ENCODE peak calls at places on chromosomes 12 and 14, in four cellular contexts. One of them, this sample, is unnamed.

GRCh38 chr12:23084236-23084995 is 459.4 kb downstream of the ETNK1 start:
- DNase-seq in pancreas: peak
- DNase-seq in body of pancreas: peak
- DNase-seq in OCI-LY7: no peak
- DNase-seq in this sample: no peak

GRCh38 chr12:109463776-109464175 is 13.3 kb downstream of the KCTD10 start:
- DNase-seq in pancreas: no peak
- DNase-seq in body of pancreas: no peak
- DNase-seq in OCI-LY7: no peak
- DNase-seq in this sample: no peak

GRCh38 chr12:65556676-65557424 is 267.4 kb upstream of the HMGA2 start:
- DNase-seq in pancreas: peak
- DNase-seq in body of pancreas: peak
- DNase-seq in OCI-LY7: peak
- DNase-seq in this sample: peak

GRCh38 chr12:96419576-96420254 is 19.5 kb upstream of the CDK17 start:
- DNase-seq in pancreas: no peak
- DNase-seq in body of pancreas: no peak
- DNase-seq in OCI-LY7: no peak
- DNase-seq in this sample: no peak

GRCh38 chr14:89108608-89109007 is 284.2 kb downstream of the TTC8 start:
- DNase-seq in pancreas: no peak
- DNase-seq in body of pancreas: no peak
- DNase-seq in OCI-LY7: no peak
- DNase-seq in this sample: no peak

GRCh38 chr12:92224685-92225331 is 79.2 kb upstream of the BTG1 start:
- DNase-seq in pancreas: no peak
- DNase-seq in body of pancreas: no peak
- DNase-seq in OCI-LY7: no peak
- DNase-seq in this sample: no peak

GRCh38 chr14:105167303-105168092 is 1.1 kb downstream of the JAG2 start:
- DNase-seq in pancreas: peak
- DNase-seq in body of pancreas: no peak
- DNase-seq in OCI-LY7: no peak
- DNase-seq in this sample: no peak

GRCh38 chr12:113071427-113072112 is 15.0 kb downstream of the DTX1 start:
- DNase-seq in pancreas: peak
- DNase-seq in body of pancreas: peak
- DNase-seq in OCI-LY7: no peak
- DNase-seq in this sample: no peak

GRCh38 chr12:57767317-57767716 is 439 bp upstream of the CYP27B1 start:
- DNase-seq in pancreas: no peak
- DNase-seq in body of pancreas: no peak
- DNase-seq in OCI-LY7: no peak
- DNase-seq in this sample: no peak

GRCh38 chr12:132776816-132777568 is 15.4 kb upstream of the ANKLE2 start:
- DNase-seq in pancreas: no peak
- DNase-seq in body of pancreas: peak
- DNase-seq in OCI-LY7: no peak
- DNase-seq in this sample: no peak

GRCh38 chr14:68309631-68310030 is 483.2 kb downstream of the ZFP36L1 start:
- DNase-seq in pancreas: no peak
- DNase-seq in body of pancreas: no peak
- DNase-seq in OCI-LY7: no peak
- DNase-seq in this sample: no peak

GRCh38 chr14:73191441-73191840 is 45.9 kb upstream of the PAPLN start:
- DNase-seq in pancreas: no peak
- DNase-seq in body of pancreas: no peak
- DNase-seq in OCI-LY7: no peak
- DNase-seq in this sample: no peak

DNA sequence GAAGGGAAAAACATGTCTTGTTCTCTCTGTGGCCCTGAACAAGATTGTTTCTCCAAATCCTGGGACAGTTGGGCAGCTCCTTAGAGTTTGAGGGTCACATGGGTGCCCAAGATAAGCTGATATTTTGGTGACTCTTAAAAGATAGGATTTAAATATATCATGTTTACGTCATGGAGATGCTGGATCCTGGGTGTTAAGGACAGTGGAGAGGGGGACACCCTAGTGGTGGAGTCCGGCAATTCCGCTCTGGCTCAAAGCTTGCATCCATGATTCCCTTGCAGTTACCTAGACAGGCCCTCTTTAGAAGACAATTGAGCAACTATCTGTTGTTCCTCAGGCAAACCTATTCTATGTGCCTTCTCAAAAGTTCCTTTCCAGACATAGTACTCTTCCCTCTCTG is 101.8 kb downstream of the CMKLR1 start:
- DNase-seq in pancreas: no peak
- DNase-seq in body of pancreas: no peak
- DNase-seq in OCI-LY7: no peak
- DNase-seq in this sample: no peak
- TF ChIP-seq CTCF in pancreas: no peak
- TF ChIP-seq CTCF in body of pancreas: no peak
- TF ChIP-seq CTCF in OCI-LY7: peak
- TF ChIP-seq CTCF in this sample: no peak

GRCh38 chr12:104286538-104287482 is 16.7 kb upstream of the EID3 start:
- DNase-seq in pancreas: peak
- DNase-seq in body of pancreas: peak
- DNase-seq in OCI-LY7: peak
- DNase-seq in this sample: peak
- TF ChIP-seq CTCF in pancreas: no peak
- TF ChIP-seq CTCF in body of pancreas: no peak
- TF ChIP-seq CTCF in OCI-LY7: peak
- TF ChIP-seq CTCF in this sample: no peak

GRCh38 chr12:31263661-31264060 is 62.3 kb downstream of the SINHCAF start:
- DNase-seq in pancreas: no peak
- DNase-seq in body of pancreas: no peak
- DNase-seq in OCI-LY7: no peak
- DNase-seq in this sample: no peak

GRCh38 chr12:31259136-31259881 is 66.6 kb downstream of the SINHCAF start:
- DNase-seq in pancreas: no peak
- DNase-seq in body of pancreas: no peak
- DNase-seq in OCI-LY7: no peak
- DNase-seq in this sample: no peak

GRCh38 chr12:31257784-31258183 is 68.2 kb downstream of the SINHCAF start:
- DNase-seq in pancreas: no peak
- DNase-seq in body of pancreas: no peak
- DNase-seq in OCI-LY7: no peak
- DNase-seq in this sample: no peak

GRCh38 chr12:31260840-31261239 is 65.1 kb downstream of the SINHCAF start:
- DNase-seq in pancreas: peak
- DNase-seq in body of pancreas: peak
- DNase-seq in OCI-LY7: no peak
- DNase-seq in this sample: no peak

DNA sequence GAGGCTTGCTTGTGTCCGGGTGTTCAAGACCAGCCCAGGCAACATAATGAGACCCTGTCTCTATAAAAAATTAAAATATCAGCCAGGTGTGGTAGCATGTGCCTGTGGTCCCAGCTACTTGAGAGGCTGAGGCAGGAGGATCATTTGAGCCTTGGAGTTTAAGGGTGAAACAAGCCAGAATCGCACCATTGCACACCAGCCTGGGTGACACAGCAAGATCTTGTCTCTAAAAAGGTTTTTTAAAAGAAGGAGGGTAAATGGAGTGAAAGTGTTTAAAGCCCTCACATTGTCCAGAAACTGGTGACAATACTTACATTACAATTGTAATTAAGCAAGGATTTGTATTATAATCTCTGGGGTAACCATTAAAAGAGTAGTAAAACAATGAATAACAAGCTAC is 64.2 kb downstream of the SINHCAF start:
- DNase-seq in pancreas: no peak
- DNase-seq in body of pancreas: no peak
- DNase-seq in OCI-LY7: no peak
- DNase-seq in this sample: no peak
- TF ChIP-seq CTCF in pancreas: no peak
- TF ChIP-seq CTCF in body of pancreas: no peak
- TF ChIP-seq CTCF in OCI-LY7: no peak
- TF ChIP-seq CTCF in this sample: no peak

GRCh38 chr14:23899788-23900187 is 53.8 kb upstream of the DHRS4 start:
- DNase-seq in pancreas: no peak
- DNase-seq in body of pancreas: no peak
- DNase-seq in OCI-LY7: no peak
- DNase-seq in this sample: no peak

GRCh38 chr14:23894687-23895419 is 58.7 kb upstream of the DHRS4 start:
- DNase-seq in pancreas: no peak
- DNase-seq in body of pancreas: no peak
- DNase-seq in OCI-LY7: no peak
- DNase-seq in this sample: no peak

GRCh38 chr14:23895480-23895879 is 58.1 kb upstream of the DHRS4 start:
- DNase-seq in pancreas: no peak
- DNase-seq in body of pancreas: no peak
- DNase-seq in OCI-LY7: peak
- DNase-seq in this sample: no peak
- TF ChIP-seq CTCF in pancreas: no peak
- TF ChIP-seq CTCF in body of pancreas: no peak
- TF ChIP-seq CTCF in OCI-LY7: peak
- TF ChIP-seq CTCF in this sample: no peak

GRCh38 chr12:6751767-6752166 is 1.2 kb downstream of the MLF2 start:
- DNase-seq in pancreas: no peak
- DNase-seq in body of pancreas: no peak
- DNase-seq in OCI-LY7: no peak
- DNase-seq in this sample: no peak

GRCh38 chr12:6754406-6754805 is 1.5 kb upstream of the MLF2 start:
- DNase-seq in pancreas: no peak
- DNase-seq in body of pancreas: no peak
- DNase-seq in OCI-LY7: no peak
- DNase-seq in this sample: no peak

GRCh38 chr12:6753772-6754356 is 923 bp upstream of the MLF2 start:
- DNase-seq in pancreas: no peak
- DNase-seq in body of pancreas: no peak
- DNase-seq in OCI-LY7: no peak
- DNase-seq in this sample: no peak

GRCh38 chr12:6752181-6752930 is 585 bp downstream of the MLF2 start:
- DNase-seq in pancreas: no peak
- DNase-seq in body of pancreas: no peak
- DNase-seq in OCI-LY7: peak
- DNase-seq in this sample: no peak

DNA sequence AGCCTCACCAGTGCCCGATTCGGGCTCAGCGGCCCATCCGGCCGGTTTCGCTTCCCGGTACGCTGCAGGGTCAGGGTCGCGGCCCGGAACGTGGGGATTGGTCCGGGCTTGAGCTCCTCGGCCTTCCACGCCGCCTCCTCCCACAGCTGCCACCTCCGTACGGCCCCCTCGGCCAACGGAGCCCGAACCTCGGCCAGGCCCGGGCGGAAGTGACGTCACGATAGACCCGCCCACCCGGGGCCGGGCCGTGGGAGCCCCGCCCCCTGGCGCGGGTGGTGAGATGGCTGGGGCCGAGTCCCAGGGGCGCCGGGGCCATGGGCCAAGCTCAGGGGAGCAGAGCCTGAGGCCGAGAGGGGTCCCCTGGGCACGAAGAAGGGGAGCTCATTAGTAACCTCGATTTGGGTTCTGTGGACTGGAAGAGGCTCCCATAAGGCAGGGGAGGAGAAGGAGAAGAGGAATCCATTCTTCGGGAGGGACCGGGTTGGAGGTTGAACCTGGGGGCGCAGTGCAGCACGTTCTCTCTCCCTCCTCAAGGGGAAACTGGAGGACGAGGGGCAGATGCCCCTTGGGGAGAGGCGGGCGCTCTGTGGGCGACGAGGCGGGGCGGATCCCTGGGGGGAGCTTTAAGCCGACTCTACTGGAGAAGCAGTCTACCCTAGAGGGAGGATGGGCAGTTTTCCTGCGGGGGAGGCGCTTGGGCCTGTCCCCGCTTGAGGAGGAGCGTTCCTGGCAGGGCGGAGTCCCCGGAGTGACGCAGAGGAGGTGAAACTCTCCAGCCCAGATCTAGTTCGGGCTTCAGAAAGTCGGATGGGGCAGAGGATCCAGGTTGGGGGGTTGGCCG is at the start of gene MLF2:
- DNase-seq in pancreas: peak
- DNase-seq in body of pancreas: peak
- DNase-seq in OCI-LY7: peak
- DNase-seq in this sample: peak
- TF ChIP-seq CTCF in pancreas: peak
- TF ChIP-seq CTCF in body of pancreas: peak
- TF ChIP-seq CTCF in OCI-LY7: no peak
- TF ChIP-seq CTCF in this sample: peak

GRCh38 chr14:31965735-31966598 is 111.1 kb upstream of the ARHGAP5 start:
- DNase-seq in pancreas: no peak
- DNase-seq in body of pancreas: no peak
- DNase-seq in OCI-LY7: no peak
- DNase-seq in this sample: no peak
- TF ChIP-seq CTCF in pancreas: no peak
- TF ChIP-seq CTCF in body of pancreas: no peak
- TF ChIP-seq CTCF in OCI-LY7: no peak
- TF ChIP-seq CTCF in this sample: no peak

DNA sequence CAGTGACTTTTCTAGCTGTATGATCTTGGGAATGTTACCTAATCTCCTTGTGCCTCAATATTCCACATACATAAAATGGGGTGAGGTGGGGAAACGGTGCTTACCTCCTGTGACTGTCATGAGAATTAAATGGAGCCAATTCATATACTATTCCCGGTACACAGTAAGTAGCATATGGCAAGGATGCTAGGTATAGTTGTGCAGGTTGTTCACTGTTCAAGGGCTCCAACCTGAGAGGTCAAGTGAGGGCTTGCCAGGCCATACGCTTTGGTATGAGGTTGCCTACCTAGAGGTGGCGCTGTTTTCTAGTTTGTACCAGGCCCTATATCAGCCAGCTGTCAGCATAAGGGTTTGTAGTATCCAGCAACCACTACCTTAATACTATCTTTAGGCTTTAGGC is 3.6 kb upstream of the BATF start:
- DNase-seq in pancreas: no peak
- DNase-seq in body of pancreas: no peak
- DNase-seq in OCI-LY7: peak
- DNase-seq in this sample: no peak
- TF ChIP-seq CTCF in pancreas: no peak
- TF ChIP-seq CTCF in body of pancreas: no peak
- TF ChIP-seq CTCF in OCI-LY7: peak
- TF ChIP-seq CTCF in this sample: no peak

This sample was measured in activated B cell treated with CpG ODN at 0.5 μM for 24 hours.